ENCODE peak calls at places on chromosomes 2 and 18, in nine cellular contexts. F is PC-3, E is A549, P is IMR-90, U is fibroblast of lung, L is OCI-LY7, D is mammary epithelial cell, K is PC-9, G is neural progenitor cell. A is an unnamed sample.

GRCh38 chr2:179898873-179899272 is 37.5 kb upstream of the ZNF385B start:
- DNase-seq in D (peak), F (peak), L (peak), P (peak), K (no peak), E (no peak), U (peak), G (peak), A (peak)

GRCh38 chr18:62637807-62638687 is 77.3 kb upstream of the PHLPP1 start:
- DNase-seq in K (no peak), F (peak), D (peak), G (peak), E (peak), L (peak), U (peak), P (peak), A (peak)

GRCh38 chr2:23530909-23531276 is 145.9 kb downstream of the KLHL29 start:
- DNase-seq in K (no peak), E (no peak), P (no peak), U (no peak), L (no peak), G (no peak), F (no peak), D (no peak), A (no peak)

GRCh38 chr18:62979172-62979571 is 263.8 kb downstream of the PHLPP1 start:
- DNase-seq in F (peak), K (peak), U (peak), E (no peak), P (peak), D (peak), L (no peak), G (no peak), A (peak)

GRCh38 chr2:231900486-231900942 is 25.7 kb downstream of the NPPC start:
- DNase-seq in L (peak), P (peak), G (peak), K (peak), F (peak), D (peak), U (peak), E (peak), A (no peak)

GRCh38 chr2:226802573-226802972 is 3.0 kb upstream of the IRS1 start:
- DNase-seq in K (peak), F (peak), U (peak), E (no peak), L (peak), D (peak), P (peak), G (peak), A (no peak)

GRCh38 chr2:182668671-182669070 is 47.4 kb upstream of the DNAJC10 start:
- DNase-seq in G (no peak), D (peak), K (peak), F (peak), P (peak), L (no peak), E (no peak), U (no peak), A (peak)

GRCh38 chr2:160425394-160425793 is 68.2 kb downstream of the RBMS1 start:
- DNase-seq in L (no peak), G (no peak), D (peak), K (no peak), P (peak), E (no peak), F (no peak), U (no peak), A (no peak)

GRCh38 chr2:70962211-70962884 is 16.1 kb upstream of the ANKRD53 start:
- DNase-seq in U (no peak), F (no peak), E (no peak), L (no peak), K (no peak), D (no peak), P (no peak), G (no peak), A (no peak)

GRCh38 chr2:48249631-48250473 is 280.1 kb upstream of the STON1 start:
- DNase-seq in K (no peak), L (no peak), D (peak), F (no peak), E (no peak), U (peak), G (no peak), P (peak), A (no peak)

GRCh38 chr2:149466635-149467034 is 120.9 kb downstream of the MMADHC start:
- DNase-seq in L (no peak), F (no peak), G (no peak), U (no peak), E (no peak), K (no peak), D (no peak), P (peak), A (no peak)

GRCh38 chr18:62984656-62985315 is 269.4 kb downstream of the PHLPP1 start:
- DNase-seq in D (no peak), F (no peak), K (no peak), P (no peak), E (no peak), U (no peak), G (no peak), L (no peak), A (no peak)

GRCh38 chr2:177273456-177273855 is 8.9 kb upstream of the NFE2L2 start:
- DNase-seq in G (no peak), D (no peak), E (no peak), P (no peak), F (no peak), L (no peak), K (no peak), U (peak), A (no peak)

GRCh38 chr2:175074478-175074877 is 69.3 kb upstream of the CHN1 start:
- DNase-seq in L (no peak), F (no peak), G (no peak), D (no peak), P (no peak), E (no peak), U (no peak), K (no peak), A (no peak)

GRCh38 chr2:74440005-74440377 is 1.7 kb downstream of the RTKN start:
- DNase-seq in D (peak), G (peak), K (no peak), L (no peak), F (no peak), P (peak), E (no peak), U (peak), A (no peak)

GRCh38 chr18:78240091-78240490 is 739.5 kb upstream of the SALL3 start:
- DNase-seq in F (no peak), D (no peak), K (no peak), U (no peak), P (no peak), G (peak), L (no peak), E (no peak), A (no peak)

GRCh38 chr2:233021771-233022170 is 8.7 kb upstream of the NGEF start:
- DNase-seq in U (peak), D (no peak), P (peak), E (no peak), L (no peak), G (no peak), F (peak), K (no peak), A (no peak)

GRCh38 chr2:120919771-120920437 is 184.2 kb downstream of the GLI2 start:
- DNase-seq in K (no peak), G (no peak), D (no peak), P (peak), L (no peak), U (peak), E (no peak), F (no peak), A (no peak)

GRCh38 chr2:138622606-138623005 is 121.0 kb downstream of the SPOPL start:
- DNase-seq in E (no peak), P (no peak), K (no peak), U (no peak), G (no peak), F (no peak), L (no peak), D (no peak), A (no peak)

GRCh38 chr2:133498615-133499585 is 69.4 kb downstream of the NCKAP5 start:
- DNase-seq in D (no peak), K (no peak), E (no peak), L (no peak), F (no peak), G (no peak), P (peak), U (no peak), A (no peak)

GRCh38 chr2:152716805-152717241 is 438 bp downstream of the PRPF40A start:
- DNase-seq in D (no peak), P (no peak), L (peak), K (no peak), U (no peak), E (peak), F (peak), G (peak), A (no peak)

GRCh38 chr2:239119346-239120126 is 271.7 kb downstream of the TWIST2 start:
- DNase-seq in K (no peak), E (no peak), D (no peak), L (no peak), U (no peak), P (no peak), G (no peak), F (no peak), A (no peak)
- TF ChIP-seq CTCF in K (no peak), E (no peak), D (no peak), L (no peak), U (no peak), P (no peak), G (no peak), F (no peak), A (no peak)

GRCh38 chr2:27714851-27715291 is 51.2 kb downstream of the SLC4A1AP start:
- DNase-seq in P (no peak), L (no peak), U (no peak), D (no peak), K (no peak), G (peak), F (no peak), E (no peak), A (no peak)

GRCh38 chr2:27714053-27714452 is 50.4 kb downstream of the SLC4A1AP start:
- DNase-seq in P (no peak), E (no peak), F (no peak), G (no peak), D (no peak), U (no peak), K (no peak), L (no peak), A (no peak)

GRCh38 chr2:27716301-27717069 is 52.8 kb downstream of the SLC4A1AP start:
- DNase-seq in L (no peak), U (no peak), F (no peak), K (no peak), P (no peak), D (no peak), G (peak), E (no peak), A (no peak)

GRCh38 chr2:27717070-27717453 is 53.4 kb downstream of the SLC4A1AP start:
- DNase-seq in K (peak), G (no peak), D (peak), U (no peak), E (no peak), P (peak), L (no peak), F (peak), A (no peak)

DNA sequence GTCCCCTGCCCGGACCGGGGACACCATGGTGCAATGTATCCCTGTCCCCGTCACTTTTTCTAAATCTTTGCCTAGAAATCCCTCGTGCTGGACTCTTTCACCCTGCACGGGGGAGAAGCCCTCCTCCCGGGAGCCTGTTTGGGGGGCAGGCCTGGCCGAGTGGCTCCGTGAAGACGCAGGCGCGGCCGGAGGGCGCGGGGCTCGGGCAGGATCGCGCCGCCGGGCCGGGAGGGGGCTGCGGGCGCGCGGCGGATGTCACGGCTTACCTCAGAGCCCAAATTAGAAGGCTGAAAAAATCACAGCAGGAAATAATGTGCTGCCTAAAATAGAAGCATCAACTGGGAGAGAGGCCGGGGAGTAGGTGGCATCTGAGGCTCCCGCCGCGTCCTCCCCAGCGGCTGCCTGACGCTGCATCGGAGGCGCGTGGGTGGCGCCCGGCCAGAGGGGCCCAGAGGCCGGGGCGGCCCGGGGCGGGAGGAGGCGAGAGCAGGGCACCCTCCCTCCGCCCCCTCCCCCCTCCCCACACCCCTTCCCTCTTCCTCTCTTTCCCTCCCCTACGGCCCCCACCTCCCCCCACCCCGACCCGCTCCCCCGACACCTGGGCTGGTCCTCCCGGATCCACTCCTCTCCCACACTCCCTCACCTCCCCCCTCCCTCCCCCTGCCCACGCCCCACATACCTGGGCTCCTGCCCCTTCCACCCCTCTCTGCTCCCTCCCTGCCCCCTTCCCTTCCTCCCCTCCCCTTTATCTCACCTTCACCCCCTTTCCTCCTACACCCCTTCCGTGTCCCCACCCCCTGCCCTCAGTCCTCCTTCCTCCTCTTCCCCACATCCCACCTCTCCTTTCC is 51.9 kb downstream of the SLC4A1AP start:
- DNase-seq in U (peak), K (peak), P (peak), F (peak), E (no peak), G (peak), L (no peak), D (no peak), A (peak)
- H3K4me2 ChIP-seq in U (peak), K (peak), P (peak), F (peak), E (peak), G (peak), L (no peak), D (peak), A (no peak)

GRCh38 chr2:167332358-167332757 is 444.1 kb downstream of the XIRP2 start:
- DNase-seq in E (no peak), L (no peak), G (no peak), P (no peak), K (no peak), D (no peak), F (peak), U (no peak), A (no peak)

GRCh38 chr2:167335627-167336026 is 447.3 kb downstream of the XIRP2 start:
- DNase-seq in D (peak), P (peak), K (no peak), U (peak), F (peak), G (no peak), L (no peak), E (no peak), A (no peak)

GRCh38 chr2:167333245-167333644 is 445.0 kb downstream of the XIRP2 start:
- DNase-seq in K (no peak), D (no peak), F (no peak), U (no peak), E (no peak), L (no peak), G (peak), P (peak), A (no peak)

GRCh38 chr2:167334343-167334742 is 446.1 kb downstream of the XIRP2 start:
- DNase-seq in L (no peak), D (no peak), P (no peak), F (peak), E (no peak), U (no peak), K (no peak), G (no peak), A (no peak)

DNA sequence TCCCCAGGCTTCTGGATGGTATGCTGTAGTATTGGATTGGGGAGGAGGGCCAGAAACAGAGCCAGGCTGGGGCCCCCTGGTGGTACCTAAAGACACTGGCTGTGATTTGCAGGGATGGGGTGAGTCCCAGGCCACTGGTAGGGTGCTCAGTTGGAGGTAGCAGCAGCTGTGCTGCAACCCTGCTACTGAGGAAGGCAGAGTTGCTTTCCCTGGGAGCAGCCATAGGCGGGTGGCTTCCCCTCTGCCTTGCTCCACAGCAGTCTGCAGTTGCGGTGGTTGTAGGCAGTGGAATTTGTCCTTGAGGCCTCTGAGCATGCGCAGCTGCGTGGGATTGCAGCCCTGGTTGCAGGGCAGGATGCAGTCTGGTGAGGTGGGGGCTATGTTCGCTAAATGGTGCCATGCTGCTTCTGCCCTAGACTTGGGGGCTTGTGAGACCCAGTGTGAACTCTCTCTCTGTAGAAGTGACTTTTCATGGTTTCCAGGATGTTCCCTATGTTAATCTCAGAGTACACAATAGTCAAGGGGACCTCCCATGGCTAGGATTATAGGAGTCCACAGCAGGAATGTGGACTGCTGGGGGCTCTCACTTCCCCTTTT is 443.5 kb downstream of the XIRP2 start:
- DNase-seq in L (no peak), G (peak), D (no peak), K (no peak), F (peak), P (no peak), E (no peak), U (no peak), A (no peak)
- TF ChIP-seq CTCF in L (peak), G (peak), D (peak), K (no peak), F (peak), P (peak), E (no peak), U (peak), A (peak)

DNA sequence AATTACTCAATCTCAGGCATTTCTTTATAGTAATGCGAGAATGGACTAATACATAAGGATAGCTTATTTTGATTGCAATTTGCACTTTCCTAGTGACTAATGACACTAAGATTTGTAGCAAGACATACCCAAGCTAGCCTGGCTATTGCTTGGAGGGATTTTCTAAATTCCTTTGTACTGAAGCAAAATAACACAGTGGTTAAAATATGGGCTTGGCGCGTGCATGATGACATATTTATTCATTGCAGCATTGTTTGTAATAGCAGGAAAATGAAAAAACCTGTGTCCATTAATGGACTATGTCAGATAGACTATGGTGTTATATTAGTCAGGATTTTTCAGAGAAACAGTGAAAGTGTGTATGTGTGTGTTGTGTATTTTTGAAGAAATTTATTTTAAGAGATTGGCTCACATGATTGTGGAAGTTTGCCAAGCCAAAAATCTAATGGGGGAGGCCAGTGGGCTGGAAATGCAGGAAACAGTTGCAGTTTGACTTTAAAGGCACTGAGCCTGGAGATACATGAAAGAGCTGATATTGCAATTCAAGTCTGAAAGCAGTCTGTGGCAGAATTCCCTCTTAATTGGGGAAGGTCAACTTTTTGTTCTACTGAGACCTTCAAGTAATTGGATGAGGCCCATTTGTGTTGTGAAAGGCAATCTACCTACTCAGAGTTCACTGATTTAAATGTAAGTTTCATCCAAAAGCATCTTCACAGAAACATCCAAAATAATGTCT is 16.7 kb upstream of the LAPTM4A start:
- DNase-seq in E (no peak), F (peak), D (peak), L (no peak), P (peak), K (peak), G (no peak), U (peak), A (no peak)
- H3K4me2 ChIP-seq in E (peak), F (no peak), D (peak), L (no peak), P (peak), K (peak), G (no peak), U (peak), A (no peak)

GRCh38 chr2:19369341-19369955 is 11.0 kb upstream of the OSR1 start:
- DNase-seq in E (no peak), D (peak), L (no peak), P (peak), K (no peak), F (peak), U (peak), G (peak), A (no peak)
- TF ChIP-seq CTCF in E (peak), D (peak), L (peak), P (peak), K (peak), F (peak), U (peak), G (peak), A (peak)

GRCh38 chr2:85730686-85731085 is 23.1 kb upstream of the ATOH8 start:
- DNase-seq in G (no peak), U (no peak), P (no peak), K (no peak), E (no peak), L (no peak), F (no peak), D (no peak), A (no peak)

GRCh38 chr2:85732467-85733120 is 21.2 kb upstream of the ATOH8 start:
- DNase-seq in E (no peak), G (no peak), U (no peak), D (no peak), F (no peak), P (no peak), L (no peak), K (no peak), A (no peak)

GRCh38 chr2:85729825-85730510 is 23.8 kb upstream of the ATOH8 start:
- DNase-seq in F (no peak), E (no peak), K (no peak), G (no peak), D (no peak), U (no peak), P (no peak), L (no peak), A (no peak)

GRCh38 chr2:85733121-85733960 is 20.4 kb upstream of the ATOH8 start:
- DNase-seq in K (no peak), U (no peak), G (no peak), L (no peak), F (no peak), E (no peak), P (no peak), D (no peak), A (no peak)

GRCh38 chr2:85731606-85732005 is 22.2 kb upstream of the ATOH8 start:
- DNase-seq in D (no peak), G (no peak), F (no peak), L (no peak), K (no peak), U (no peak), E (no peak), P (no peak), A (no peak)
- H3K4me2 ChIP-seq in D (no peak), G (no peak), F (no peak), L (no peak), K (no peak), U (no peak), E (no peak), P (no peak), A (no peak)

GRCh38 chr2:196433116-196433515 is 206.4 kb upstream of the CCDC150 start:
- DNase-seq in F (no peak), L (no peak), G (no peak), P (no peak), D (no peak), U (no peak), K (no peak), E (no peak), A (no peak)

GRCh38 chr2:196431076-196431475 is 208.4 kb upstream of the CCDC150 start:
- DNase-seq in L (no peak), G (no peak), D (no peak), K (no peak), E (no peak), U (peak), F (no peak), P (no peak), A (no peak)

GRCh38 chr2:196435189-196435588 is 204.3 kb upstream of the CCDC150 start:
- DNase-seq in F (no peak), D (no peak), K (no peak), G (no peak), E (no peak), L (no peak), P (peak), U (peak), A (no peak)

GRCh38 chr2:196434217-196434616 is 205.3 kb upstream of the CCDC150 start:
- DNase-seq in F (no peak), D (no peak), P (no peak), U (no peak), G (no peak), L (no peak), K (no peak), E (no peak), A (no peak)

DNA sequence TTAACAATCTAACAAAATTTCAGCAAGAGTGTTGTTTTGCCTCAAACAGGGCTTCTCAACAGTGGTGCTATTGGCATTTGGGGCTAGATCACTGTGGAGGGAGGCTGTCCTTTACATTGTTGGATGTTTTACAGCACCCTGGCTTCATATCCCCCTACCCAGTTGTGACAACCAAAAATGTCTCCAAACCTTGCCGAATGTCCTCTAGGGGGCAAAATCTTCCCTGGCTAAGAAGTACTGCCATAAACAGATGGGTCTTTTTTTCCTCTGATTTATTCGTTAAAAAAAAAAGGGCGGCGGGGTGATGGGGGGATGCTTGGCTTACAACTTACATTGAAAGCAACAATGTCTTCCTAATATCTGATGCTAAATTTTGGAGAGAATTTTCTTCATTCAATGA is 207.6 kb upstream of the CCDC150 start:
- DNase-seq in U (peak), D (no peak), L (peak), G (peak), P (peak), E (peak), F (peak), K (no peak), A (peak)
- TF ChIP-seq CTCF in U (peak), D (peak), L (peak), G (peak), P (peak), E (peak), F (peak), K (peak), A (peak)